ENCODE peak calls at places on chromosomes 16 and 17, in ten cellular contexts. X is AML-193; Y is NCI-H1930; B is EL; O is activated CD8-positive, alpha-beta T cell treated with anti-CD3 and anti-CD28 coated beads, Interleukin-2, amount 10 ng/mL, durations not matched to agents 7 days and 5 days; P is NCI-H187 treated with DMSO at 0.1 percent for 48 hours; K is heart right ventricle; T is AG08395; V is stimulated activated CD4-positive, alpha-beta T cell treated with anti-CD3 and anti-CD28 coated beads, Interleukin-4, amount 100 ng/mL, for 1 hour; Q is epithelial cell of esophagus. L is an unnamed sample.

GRCh38 chr17:31803494-31804213 is 55.4 kb downstream of the COPRS start:
- DNase-seq in X (no peak), Y (no peak), B (no peak), O (no peak), P (no peak), K (no peak), T (no peak), V (no peak), Q (peak; percentile 58), L (peak; percentile 46)

GRCh38 chr16:68744744-68745280 is 7.7 kb downstream of the CDH1 start:
- DNase-seq in X (no peak), Y (no peak), B (no peak), O (no peak), P (no peak), K (no peak), T (no peak), V (no peak), Q (peak; percentile 98), L (no peak)

GRCh38 chr17:79601604-79602420 is 9.0 kb downstream of the RBFOX3 start:
- DNase-seq in X (no peak), Y (no peak), B (no peak), O (no peak), P (no peak), K (no peak), T (no peak), V (no peak), Q (no peak), L (no peak)

GRCh38 chr16:35506898-35507194 is 2047.4 kb downstream of the TP53TG3F start:
- DNase-seq in X (no peak), Y (no peak), B (no peak), O (no peak), P (no peak), K (no peak), T (no peak), V (no peak), Q (no peak), L (no peak)

GRCh38 chr16:11104168-11105037 is 151.6 kb downstream of the SOCS1 start:
- DNase-seq in X (no peak), Y (no peak), B (no peak), O (no peak), P (no peak), K (no peak), T (no peak), V (no peak), Q (no peak), L (no peak)

GRCh38 chr16:60674241-60674640 is 1362.0 kb downstream of the CDH8 start:
- DNase-seq in X (no peak), Y (no peak), B (no peak), O (no peak), P (no peak), K (no peak), T (no peak), V (no peak), Q (peak; percentile 12), L (no peak)

GRCh38 chr16:68995011-68995504 is 110.4 kb upstream of the HAS3 start:
- DNase-seq in X (no peak), Y (no peak), B (peak; percentile 78), O (no peak), P (no peak), K (no peak), T (peak; percentile 49), V (no peak), Q (peak; percentile 100), L (peak; percentile 78)

GRCh38 chr17:80790021-80790765 is 201.4 kb upstream of the CHMP6 start:
- DNase-seq in X (no peak), Y (no peak), B (peak; percentile 36), O (peak; percentile 65), P (no peak), K (no peak), T (no peak), V (no peak), Q (no peak), L (no peak)

GRCh38 chr17:29642171-29642611 is 19.5 kb upstream of the CORO6 start:
- DNase-seq in X (no peak), Y (no peak), B (no peak), O (no peak), P (no peak), K (no peak), T (no peak), V (no peak), Q (no peak), L (no peak)

GRCh38 chr17:79624658-79625478 is 14.0 kb upstream of the RBFOX3 start:
- DNase-seq in X (no peak), Y (no peak), B (no peak), O (no peak), P (no peak), K (no peak), T (no peak), V (no peak), Q (no peak), L (no peak)

GRCh38 chr17:14015286-14015685 is 54.0 kb upstream of the COX10 start:
- DNase-seq in X (no peak), Y (no peak), B (no peak), O (no peak), P (no peak), K (no peak), T (no peak), V (no peak), Q (no peak), L (no peak)

GRCh38 chr17:66673668-66674276 is 161.1 kb upstream of the CACNG5 start:
- DNase-seq in X (no peak), Y (peak; percentile 28), B (peak; percentile 74), O (peak; percentile 51), P (no peak), K (no peak), T (peak; percentile 69), V (peak; percentile 21), Q (peak; percentile 74), L (peak; percentile 67)

GRCh38 chr17:76547183-76547641 is 7.4 kb downstream of the PRCD start:
- DNase-seq in X (peak; percentile 60), Y (peak; percentile 59), B (peak; percentile 70), O (peak; percentile 80), P (no peak), K (no peak), T (peak; percentile 67), V (no peak), Q (peak; percentile 65), L (peak; percentile 64)